ENCODE peak calls at places on chromosomes 13 and 19, in ten cellular contexts. Q is tibial nerve, W is right atrium auricular region, D is IMR-90, U is adrenal gland, F is PC-9, H is fibroblast of lung, Y is thoracic aorta, R is psoas muscle, P is HL-60. M is an unnamed sample.

GRCh38 chr19:39544920-39545319 is 5.0 kb upstream of the EID2 start:
- DNase-seq in H (no peak), Y (no peak), Q (no peak), D (no peak), P (no peak), R (no peak), U (no peak), W (no peak), F (no peak), M (no peak)

GRCh38 chr19:52786078-52786463 is 520 bp downstream of the ZNF600 start:
- DNase-seq in H (no peak), W (no peak), Y (no peak), D (no peak), Q (no peak), R (no peak), U (no peak), F (peak), P (no peak), M (no peak)

GRCh38 chr19:17868669-17869068 is 3.1 kb upstream of the SLC5A5 start:
- DNase-seq in W (no peak), U (no peak), Y (no peak), H (no peak), R (no peak), F (no peak), D (no peak), Q (no peak), P (no peak), M (no peak)

GRCh38 chr13:51585696-51586095 is 1.4 kb downstream of the WDFY2 start:
- DNase-seq in R (no peak), U (no peak), W (no peak), P (no peak), H (peak), F (no peak), Y (no peak), Q (no peak), D (peak), M (no peak)

GRCh38 chr19:6802336-6803035 is 30.0 kb downstream of the VAV1 start:
- DNase-seq in W (peak), H (no peak), P (peak), Q (peak), R (peak), U (peak), D (no peak), Y (no peak), F (peak), M (peak)

GRCh38 chr13:26220575-26220974 is 1.5 kb downstream of the RNF6 start:
- DNase-seq in Q (no peak), P (no peak), W (no peak), Y (no peak), R (no peak), F (no peak), H (peak), U (peak), D (peak), M (no peak)

GRCh38 chr19:47523473-47523872 is 8.6 kb upstream of the NAPA start:
- DNase-seq in D (no peak), P (no peak), Q (no peak), W (no peak), Y (no peak), U (no peak), F (no peak), R (no peak), H (no peak), M (no peak)

GRCh38 chr19:38632476-38633213 is 13.7 kb downstream of the EIF3K start:
- DNase-seq in P (no peak), D (no peak), H (no peak), R (no peak), U (no peak), Y (no peak), F (no peak), Q (no peak), W (no peak), M (no peak)

GRCh38 chr13:28705734-28706133 is 13.0 kb downstream of the SLC46A3 start:
- DNase-seq in H (no peak), D (peak), Q (no peak), U (no peak), R (no peak), Y (no peak), F (no peak), P (no peak), W (no peak), M (no peak)

GRCh38 chr19:30228113-30228725 is 144.0 kb upstream of the ZNF536 start:
- DNase-seq in W (no peak), Y (no peak), R (no peak), P (no peak), Q (no peak), D (no peak), U (peak), H (no peak), F (no peak), M (no peak)

GRCh38 chr13:104281910-104282309 is 1215.7 kb upstream of the SLC10A2 start:
- DNase-seq in W (no peak), U (no peak), Y (no peak), P (no peak), F (no peak), R (no peak), H (no peak), Q (no peak), D (no peak), M (no peak)

GRCh38 chr19:15298847-15299567 is 33.3 kb downstream of the BRD4 start:
- DNase-seq in D (no peak), H (no peak), R (no peak), U (no peak), Q (no peak), W (no peak), Y (no peak), F (no peak), P (no peak), M (no peak)

GRCh38 chr13:34044041-34044440 is 226.1 kb downstream of the RFC3 start:
- DNase-seq in D (no peak), W (no peak), Q (no peak), P (no peak), R (no peak), H (peak), Y (no peak), U (no peak), F (no peak), M (no peak)

GRCh38 chr13:113952983-113953520 is 20.8 kb downstream of the C13orf46 start:
- DNase-seq in P (no peak), F (no peak), Y (no peak), W (no peak), Q (no peak), H (no peak), U (no peak), R (no peak), D (no peak), M (no peak)

GRCh38 chr19:38638461-38638860 is 9.0 kb upstream of the ACTN4 start:
- DNase-seq in P (no peak), U (no peak), D (no peak), W (no peak), Y (no peak), R (no peak), H (no peak), F (peak), Q (no peak), M (no peak)

GRCh38 chr13:80083097-80083429 is 257.9 kb downstream of the SPRY2 start:
- DNase-seq in H (no peak), W (no peak), R (no peak), P (no peak), Q (no peak), D (no peak), U (no peak), F (no peak), Y (no peak), M (no peak)

GRCh38 chr13:110938662-110939421 is 24.0 kb upstream of the ANKRD10 start:
- DNase-seq in H (no peak), D (no peak), W (no peak), Q (no peak), U (no peak), Y (no peak), R (no peak), F (no peak), P (no peak), M (no peak)

GRCh38 chr19:53881482-53882390 is at the start of gene PRKCG:
- DNase-seq in Y (no peak), U (no peak), F (peak), H (no peak), R (peak), W (no peak), P (no peak), Q (no peak), D (no peak), M (peak)

GRCh38 chr13:106488075-106488474 is 47.4 kb downstream of the EFNB2 start:
- DNase-seq in H (no peak), Q (no peak), F (no peak), Y (no peak), U (no peak), D (no peak), W (no peak), P (no peak), R (no peak), M (no peak)

GRCh38 chr19:57829316-57829715 is 783 bp upstream of the ZNF587B start:
- DNase-seq in F (no peak), P (no peak), D (peak), W (no peak), Q (no peak), Y (no peak), H (peak), U (no peak), R (no peak), M (no peak)

GRCh38 chr19:15294591-15294990 is 37.7 kb downstream of the BRD4 start:
- DNase-seq in W (no peak), U (peak), P (no peak), Q (no peak), F (no peak), Y (no peak), H (no peak), D (no peak), R (no peak), M (peak)

GRCh38 chr19:49340865-49341718 is 5.9 kb downstream of the CD37 start:
- DNase-seq in H (no peak), W (no peak), R (no peak), D (no peak), Y (no peak), U (peak), Q (no peak), F (no peak), P (no peak), M (no peak)

GRCh38 chr19:855566-856120 is 3.5 kb downstream of the ELANE start:
- DNase-seq in R (peak), W (no peak), U (no peak), Q (no peak), D (no peak), F (no peak), Y (no peak), P (no peak), H (no peak), M (no peak)

GRCh38 chr13:52686381-52686780 is 33.7 kb downstream of the SUGT1 start:
- DNase-seq in Y (no peak), F (no peak), W (no peak), U (no peak), R (no peak), D (no peak), H (peak), P (no peak), Q (no peak), M (no peak)

GRCh38 chr19:49200238-49200862 is 42.8 kb downstream of the TRPM4 start:
- DNase-seq in U (no peak), W (no peak), P (no peak), R (peak), H (no peak), Q (no peak), D (no peak), Y (no peak), F (no peak), M (no peak)

DNA sequence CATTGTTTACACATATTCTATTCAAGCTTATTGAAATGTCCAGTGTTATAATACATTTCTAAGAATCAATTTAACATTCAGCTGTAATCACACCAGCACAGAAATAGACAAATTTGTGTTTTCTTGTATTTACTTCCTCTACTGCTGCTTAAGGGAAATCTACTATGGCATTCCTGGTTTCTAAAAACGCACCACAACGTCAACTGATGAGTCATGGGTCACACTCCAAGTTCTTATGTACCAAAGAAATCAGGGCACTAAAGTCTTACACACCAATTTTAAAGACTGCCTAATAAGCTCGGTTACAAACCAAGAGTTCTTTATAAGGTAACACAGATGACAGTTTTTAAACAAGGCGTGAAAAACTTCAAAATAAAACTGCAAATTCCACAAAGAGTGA is 13.2 kb downstream of the LNX2 start:
- DNase-seq in R (no peak), H (peak), Q (no peak), D (peak), F (peak), U (peak), Y (no peak), W (no peak), P (no peak), M (no peak)
- H3K4me3 ChIP-seq in R (peak), H (no peak), Q (no peak), D (no peak), F (no peak), U (no peak), Y (no peak), W (no peak), P (no peak), M (peak)

DNA sequence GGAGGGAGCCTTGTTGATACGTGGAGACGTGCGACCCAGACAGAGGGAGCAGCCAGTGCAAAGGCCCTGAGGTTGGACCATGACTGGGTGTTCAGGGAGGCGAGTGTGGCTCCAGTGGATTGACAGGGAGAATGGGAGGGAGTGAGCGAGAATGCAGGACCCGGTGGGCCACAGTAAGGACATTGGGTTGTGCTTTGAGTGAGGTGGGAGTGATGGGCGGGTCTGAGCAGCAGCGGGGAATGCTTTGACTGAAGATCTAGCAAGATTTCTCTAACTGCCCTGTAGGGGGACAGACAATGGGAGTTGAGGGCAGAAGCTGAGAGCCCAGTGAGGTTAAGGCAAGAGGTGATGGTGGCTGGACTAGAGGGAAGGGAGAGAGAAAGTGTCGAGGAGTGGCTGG is 7.7 kb upstream of the NANOS2 start:
- DNase-seq in D (no peak), R (peak), Y (no peak), F (no peak), U (no peak), Q (no peak), W (no peak), H (no peak), P (no peak), M (no peak)
- TF ChIP-seq CTCF in D (peak), R (no peak), Y (no peak), F (no peak), U (no peak), Q (no peak), W (no peak), H (no peak), P (no peak), M (no peak)

GRCh38 chr13:98675837-98676236 is 76.6 kb downstream of the SLC15A1 start:
- DNase-seq in P (no peak), R (no peak), H (no peak), D (no peak), Q (no peak), Y (no peak), U (no peak), F (no peak), W (no peak), M (no peak)
- H3K27ac ChIP-seq in P (no peak), R (no peak), H (no peak), D (no peak), Q (no peak), Y (no peak), U (no peak), F (no peak), W (no peak), M (no peak)

DNA sequence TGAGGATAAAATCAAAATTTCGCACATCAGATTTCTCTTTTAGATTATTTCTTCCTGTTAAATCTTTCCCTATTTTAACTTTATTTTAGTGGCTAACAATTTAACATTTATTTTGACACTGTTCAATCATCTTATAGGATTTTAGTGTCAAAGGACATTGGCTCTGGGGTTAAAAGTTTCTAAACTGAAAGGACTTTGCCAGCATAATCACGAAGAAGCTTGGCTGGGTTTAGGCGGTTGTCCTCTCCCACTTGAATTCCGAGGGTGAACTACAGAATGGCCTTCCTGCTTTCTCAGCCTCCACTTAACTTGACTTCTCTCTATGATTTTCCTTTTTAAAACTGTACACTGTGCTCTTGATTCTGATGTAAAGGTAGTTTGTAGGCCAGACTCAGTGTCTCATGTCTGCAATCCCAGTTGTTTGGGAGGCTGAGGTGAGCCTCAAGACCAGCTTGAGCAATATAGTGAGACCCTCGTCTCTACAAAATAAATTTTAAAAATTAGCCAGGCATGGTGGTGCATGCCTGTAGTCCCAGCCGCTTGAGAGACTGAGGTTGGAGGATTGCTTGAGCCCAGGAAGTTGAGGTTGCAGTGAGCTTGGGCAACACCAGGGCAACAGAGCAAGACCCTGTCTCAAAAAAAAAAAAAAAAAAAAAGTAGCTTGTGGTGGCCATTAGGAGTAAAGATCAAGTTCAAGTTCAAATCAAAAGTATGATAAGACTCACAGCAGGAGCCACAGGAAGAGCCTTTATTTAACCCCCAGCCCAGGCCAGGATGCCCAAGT is 54.8 kb upstream of the KATNAL1 start:
- DNase-seq in Q (no peak), Y (no peak), W (no peak), P (no peak), H (no peak), D (no peak), U (no peak), F (no peak), R (no peak), M (no peak)
- H3K4me3 ChIP-seq in Q (no peak), Y (no peak), W (no peak), P (no peak), H (no peak), D (no peak), U (no peak), F (no peak), R (no peak), M (no peak)

DNA sequence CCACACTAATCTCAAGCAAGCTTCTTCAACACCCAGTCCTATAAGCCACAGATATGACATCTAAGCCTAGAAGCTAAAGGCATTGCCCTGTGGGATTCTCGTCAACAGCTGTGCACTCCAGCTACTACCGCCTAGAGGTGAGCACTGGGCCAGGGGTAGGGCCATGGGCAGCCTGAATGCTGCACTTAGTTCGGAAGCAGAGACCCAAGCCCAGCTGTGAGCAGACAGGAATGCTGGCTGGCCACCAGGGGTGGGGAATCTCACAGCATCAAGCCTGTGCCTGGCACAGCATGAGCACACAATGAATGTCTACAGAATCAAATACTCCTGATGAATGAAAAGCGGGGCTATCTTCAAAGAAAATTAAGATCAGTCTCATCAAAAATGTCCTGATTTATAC is 167.5 kb upstream of the UBL3 start:
- DNase-seq in P (no peak), D (no peak), F (no peak), H (no peak), U (no peak), Y (no peak), R (no peak), Q (no peak), W (no peak), M (no peak)
- TF ChIP-seq CTCF in P (no peak), D (no peak), F (no peak), H (no peak), U (no peak), Y (no peak), R (no peak), Q (no peak), W (no peak), M (no peak)

M was measured in left ventricle myocardium inferior.